ENCODE peak calls at places on chromosomes 3 and 15, in ten cellular contexts. P is fibroblast of lung; Y is OCI-LY7; X is endodermal cell; C is tibial artery; L is CD8-positive, alpha-beta memory T cell; N is Peyer's patch; V is breast epithelium; Q is spleen; Z is left ventricle myocardium inferior. W is an unnamed sample. For H3K4me1, the result is how much of the 10 kb centered on the place peaks cover.

GRCh38 chr3:129346690-129347440 is 68.2 kb downstream of the HMCES start:
- DNase-seq in P (peak), Y (peak), X (no peak), C (no peak), L (no peak), N (no peak), V (no peak), Q (no peak), Z (no peak), W (peak)

GRCh38 chr15:72197460-72198409 is at the start of gene GRAMD2A:
- DNase-seq in P (peak), Y (no peak), X (peak), C (no peak), L (no peak), N (no peak), V (no peak), Q (peak), Z (peak), W (no peak)

GRCh38 chr15:60661075-60661645 is 182.2 kb upstream of the ICE2 start:
- DNase-seq in P (no peak), Y (no peak), X (no peak), C (no peak), L (no peak), N (no peak), V (no peak), Q (no peak), Z (no peak), W (no peak)

GRCh38 chr3:193879099-193879863 is 256.7 kb upstream of the HES1 start:
- DNase-seq in P (no peak), Y (peak), X (no peak), C (no peak), L (no peak), N (no peak), V (no peak), Q (no peak), Z (no peak), W (no peak)

GRCh38 chr3:4351164-4351855 is 48.1 kb downstream of the SETMAR start:
- DNase-seq in P (peak), Y (no peak), X (no peak), C (no peak), L (no peak), N (no peak), V (no peak), Q (no peak), Z (no peak), W (no peak)

GRCh38 chr3:136753112-136753939 is 1.1 kb upstream of the STAG1 start:
- DNase-seq in P (peak), Y (peak), X (no peak), C (no peak), L (no peak), N (no peak), V (no peak), Q (no peak), Z (no peak), W (no peak)

GRCh38 chr3:171230857-171231256 is 204.3 kb upstream of the SLC2A2 start:
- DNase-seq in P (no peak), Y (no peak), X (no peak), C (no peak), L (no peak), N (no peak), V (peak), Q (no peak), Z (no peak), W (no peak)

GRCh38 chr3:69403406-69403934 is 17.6 kb upstream of the FRMD4B start:
- DNase-seq in P (no peak), Y (no peak), X (no peak), C (no peak), L (no peak), N (no peak), V (no peak), Q (no peak), Z (no peak), W (no peak)

GRCh38 chr3:45595364-45596154 is 1.0 kb downstream of the LIMD1 start:
- DNase-seq in P (peak), Y (peak), X (no peak), C (no peak), L (no peak), N (peak), V (no peak), Q (peak), Z (peak), W (peak)

GRCh38 chr3:176840604-176841287 is 356.5 kb downstream of the TBL1XR1 start:
- DNase-seq in P (no peak), Y (no peak), X (no peak), C (no peak), L (no peak), N (no peak), V (no peak), Q (no peak), Z (no peak), W (no peak)

GRCh38 chr3:150105886-150106612 is 135.4 kb upstream of the PFN2 start:
- DNase-seq in P (no peak), Y (no peak), X (no peak), C (no peak), L (no peak), N (no peak), V (no peak), Q (no peak), Z (no peak), W (no peak)

GRCh38 chr3:158780795-158781590 is 20.9 kb upstream of the MFSD1 start:
- DNase-seq in P (no peak), Y (no peak), X (no peak), C (no peak), L (no peak), N (no peak), V (no peak), Q (no peak), Z (no peak), W (no peak)

GRCh38 chr3:25293736-25294135 is 134.3 kb upstream of the RARB start:
- DNase-seq in P (no peak), Y (no peak), X (no peak), C (no peak), L (no peak), N (no peak), V (no peak), Q (no peak), Z (no peak), W (no peak)

GRCh38 chr3:56347219-56347871 is 120.9 kb downstream of the ERC2 start:
- DNase-seq in P (no peak), Y (peak), X (peak), C (no peak), L (no peak), N (no peak), V (no peak), Q (no peak), Z (no peak), W (no peak)

GRCh38 chr3:109152326-109152725 is 15.8 kb downstream of the C3orf85 start:
- DNase-seq in P (no peak), Y (no peak), X (no peak), C (no peak), L (no peak), N (no peak), V (no peak), Q (no peak), Z (no peak), W (no peak)

GRCh38 chr3:165339753-165340152 is 143.6 kb upstream of the SLITRK3 start:
- DNase-seq in P (peak), Y (no peak), X (no peak), C (no peak), L (no peak), N (no peak), V (no peak), Q (no peak), Z (no peak), W (no peak)

GRCh38 chr3:124888482-124889441 is 1.6 kb upstream of the ITGB5 start:
- DNase-seq in P (no peak), Y (no peak), X (peak), C (no peak), L (no peak), N (no peak), V (no peak), Q (no peak), Z (no peak), W (no peak)

GRCh38 chr15:67805871-67806538 is 19.3 kb upstream of the SKOR1 start:
- DNase-seq in P (no peak), Y (no peak), X (no peak), C (no peak), L (no peak), N (no peak), V (no peak), Q (peak), Z (no peak), W (no peak)

GRCh38 chr3:120025520-120025919 is 68.7 kb downstream of the GSK3B start:
- DNase-seq in P (no peak), Y (no peak), X (no peak), C (no peak), L (no peak), N (no peak), V (no peak), Q (no peak), Z (no peak), W (no peak)

GRCh38 chr3:119810018-119810435 is 28.1 kb downstream of the NR1I2 start:
- DNase-seq in P (peak), Y (no peak), X (no peak), C (no peak), L (peak), N (peak), V (peak), Q (peak), Z (peak), W (peak)

GRCh38 chr15:92693922-92694331 is 38.4 kb upstream of the FAM174B start:
- DNase-seq in P (peak), Y (peak), X (peak), C (no peak), L (no peak), N (no peak), V (no peak), Q (no peak), Z (no peak), W (no peak)

GRCh38 chr15:90154861-90155626 is 46.1 kb upstream of the SEMA4B start:
- DNase-seq in P (peak), Y (no peak), X (no peak), C (no peak), L (no peak), N (no peak), V (peak), Q (no peak), Z (no peak), W (no peak)

GRCh38 chr15:79004336-79004735 is 59.5 kb upstream of the CTSH start:
- DNase-seq in P (peak), Y (peak), X (peak), C (no peak), L (no peak), N (peak), V (peak), Q (no peak), Z (no peak), W (no peak)

GRCh38 chr3:121942116-121942786 is 48.0 kb downstream of the SLC15A2 start:
- DNase-seq in P (no peak), Y (no peak), X (no peak), C (no peak), L (no peak), N (no peak), V (no peak), Q (no peak), Z (no peak), W (no peak)

GRCh38 chr3:122697952-122698625 is 17.4 kb downstream of the PARP14 start:
- DNase-seq in P (no peak), Y (peak), X (no peak), C (no peak), L (no peak), N (peak), V (no peak), Q (no peak), Z (no peak), W (no peak)

GRCh38 chr15:65887565-65887964 is 18.3 kb downstream of the RAB11A start:
- DNase-seq in P (no peak), Y (no peak), X (no peak), C (no peak), L (peak), N (no peak), V (no peak), Q (no peak), Z (no peak), W (no peak)

GRCh38 chr3:14377838-14378169 is 24.6 kb upstream of the SLC6A6 start:
- DNase-seq in P (no peak), Y (peak), X (no peak), C (no peak), L (peak), N (no peak), V (no peak), Q (peak), Z (no peak), W (no peak)

GRCh38 chr15:73467758-73468157 is 24.8 kb downstream of the REC114 start:
- DNase-seq in P (no peak), Y (no peak), X (no peak), C (no peak), L (no peak), N (no peak), V (no peak), Q (no peak), Z (no peak), W (no peak)

GRCh38 chr15:101262551-101262950 is 10.7 kb upstream of the CHSY1 start:
- DNase-seq in P (no peak), Y (no peak), X (peak), C (no peak), L (no peak), N (no peak), V (no peak), Q (no peak), Z (no peak), W (no peak)

GRCh38 chr3:81173514-81173913 is 587.9 kb downstream of the GBE1 start:
- DNase-seq in P (no peak), Y (no peak), X (no peak), C (no peak), L (no peak), N (no peak), V (no peak), Q (no peak), Z (no peak), W (no peak)

GRCh38 chr3:45986303-45986982 is 9.2 kb downstream of the FYCO1 start:
- DNase-seq in P (peak), Y (no peak), X (no peak), C (peak), L (no peak), N (no peak), V (peak), Q (no peak), Z (peak), W (peak)

GRCh38 chr3:185825639-185826481 is 1.0 kb upstream of the IGF2BP2 start:
- DNase-seq in P (peak), Y (peak), X (peak), C (no peak), L (no peak), N (no peak), V (no peak), Q (peak), Z (peak), W (peak)

GRCh38 chr3:128735884-128736283 is 9.9 kb downstream of the RAB7A start:
- DNase-seq in P (no peak), Y (no peak), X (no peak), C (no peak), L (no peak), N (no peak), V (no peak), Q (no peak), Z (no peak), W (no peak)

GRCh38 chr15:100866386-100867330 is 13.0 kb upstream of the ALDH1A3 start:
- DNase-seq in P (no peak), Y (no peak), X (no peak), C (no peak), L (no peak), N (no peak), V (no peak), Q (no peak), Z (no peak), W (no peak)

GRCh38 chr3:22858486-22858885 is 344.6 kb upstream of the UBE2E2 start:
- DNase-seq in P (no peak), Y (no peak), X (no peak), C (no peak), L (no peak), N (no peak), V (no peak), Q (no peak), Z (no peak), W (no peak)

GRCh38 chr3:133273346-133273745 is 126.5 kb upstream of the BFSP2 start:
- DNase-seq in P (no peak), Y (no peak), X (no peak), C (no peak), L (no peak), N (no peak), V (no peak), Q (no peak), Z (no peak), W (no peak)

DNA sequence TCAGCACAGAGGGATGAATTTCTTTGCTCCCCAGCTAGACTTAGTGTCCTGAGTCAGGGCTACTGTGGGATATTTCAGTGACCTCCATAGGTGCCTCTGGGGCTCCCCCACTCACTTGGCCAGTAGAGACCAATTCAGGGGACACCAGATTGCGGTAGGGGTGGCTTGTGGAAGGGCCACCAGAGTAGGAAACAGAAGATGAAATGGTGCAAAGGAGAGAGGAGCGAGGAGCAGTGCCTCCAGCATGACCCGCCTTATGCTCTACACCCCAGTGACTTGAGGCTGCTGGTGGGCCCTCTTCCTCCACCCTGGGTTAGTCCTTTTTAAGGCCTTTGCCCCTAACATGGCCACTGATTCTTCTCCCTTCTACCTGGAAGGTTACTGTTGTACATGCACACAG is 2.5 kb downstream of the AEN start:
- DNase-seq in P (no peak), Y (no peak), X (no peak), C (no peak), L (no peak), N (no peak), V (no peak), Q (no peak), Z (no peak), W (peak)
- H3K4me3 ChIP-seq in P (peak), Y (peak), X (peak), C (no peak), L (peak), N (no peak), V (no peak), Q (no peak), Z (no peak), W (no peak)

GRCh38 chr3:13086594-13086993 is 13.4 kb upstream of the IQSEC1 start:
- DNase-seq in P (no peak), Y (peak), X (no peak), C (no peak), L (no peak), N (peak), V (no peak), Q (no peak), Z (no peak), W (no peak)
- H3K4me1 ChIP-seq in P (under half), Y (half or more), X (under half), C (under half), L (under half), N (under half), V (under half), Q (half or more), Z (under half), W (under half)

GRCh38 chr3:48561045-48561736 is 2.4 kb downstream of the UCN2 start:
- DNase-seq in P (peak), Y (peak), X (peak), C (peak), L (no peak), N (peak), V (peak), Q (peak), Z (peak), W (peak)
- H3K27ac ChIP-seq in P (peak), Y (no peak), X (peak), C (peak), L (no peak), N (peak), V (no peak), Q (no peak), Z (peak), W (peak)

DNA sequence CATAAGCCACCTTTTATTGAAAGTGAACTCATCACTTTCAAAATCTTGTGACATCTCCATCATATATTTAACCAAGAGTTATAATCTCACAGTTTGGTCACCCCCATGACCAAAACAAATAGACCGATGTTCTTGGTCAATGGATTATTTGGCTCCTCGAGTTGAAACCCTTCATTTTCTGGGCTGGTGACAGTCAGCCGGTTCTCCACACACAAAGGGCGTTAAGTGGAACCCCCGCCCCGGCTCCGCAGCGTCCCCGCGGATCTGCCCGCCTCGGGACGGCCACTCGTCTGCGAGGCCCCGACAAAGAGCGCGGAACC is 769 bp downstream of the TSPAN3 start:
- DNase-seq in P (no peak), Y (no peak), X (no peak), C (no peak), L (no peak), N (no peak), V (no peak), Q (no peak), Z (no peak), W (no peak)
- H3K4me3 ChIP-seq in P (peak), Y (peak), X (peak), C (peak), L (peak), N (peak), V (peak), Q (peak), Z (peak), W (peak)

GRCh38 chr3:73599605-73600004 is 25.1 kb downstream of the PDZRN3 start:
- DNase-seq in P (no peak), Y (no peak), X (no peak), C (no peak), L (no peak), N (no peak), V (no peak), Q (no peak), Z (no peak), W (no peak)

GRCh38 chr3:73601031-73601430 is 23.7 kb downstream of the PDZRN3 start:
- DNase-seq in P (no peak), Y (no peak), X (no peak), C (no peak), L (no peak), N (no peak), V (no peak), Q (no peak), Z (no peak), W (no peak)

GRCh38 chr3:73600293-73600938 is 24.3 kb downstream of the PDZRN3 start:
- DNase-seq in P (peak), Y (no peak), X (no peak), C (no peak), L (no peak), N (no peak), V (no peak), Q (no peak), Z (no peak), W (no peak)

GRCh38 chr3:73602171-73602570 is 22.6 kb downstream of the PDZRN3 start:
- DNase-seq in P (peak), Y (no peak), X (no peak), C (no peak), L (no peak), N (no peak), V (no peak), Q (no peak), Z (peak), W (no peak)

GRCh38 chr3:73601476-73601875 is 23.3 kb downstream of the PDZRN3 start:
- DNase-seq in P (no peak), Y (no peak), X (no peak), C (no peak), L (no peak), N (no peak), V (no peak), Q (no peak), Z (no peak), W (no peak)
- H3K4me1 ChIP-seq in P (under half), Y (under half), X (under half), C (half or more), L (under half), N (under half), V (under half), Q (under half), Z (half or more), W (under half)

GRCh38 chr15:53884441-53884840 is 93.8 kb upstream of the UNC13C start:
- DNase-seq in P (no peak), Y (no peak), X (no peak), C (no peak), L (no peak), N (no peak), V (no peak), Q (no peak), Z (no peak), W (no peak)

GRCh38 chr15:53882311-53882710 is 95.9 kb upstream of the UNC13C start:
- DNase-seq in P (no peak), Y (no peak), X (no peak), C (no peak), L (no peak), N (no peak), V (no peak), Q (no peak), Z (no peak), W (no peak)

DNA sequence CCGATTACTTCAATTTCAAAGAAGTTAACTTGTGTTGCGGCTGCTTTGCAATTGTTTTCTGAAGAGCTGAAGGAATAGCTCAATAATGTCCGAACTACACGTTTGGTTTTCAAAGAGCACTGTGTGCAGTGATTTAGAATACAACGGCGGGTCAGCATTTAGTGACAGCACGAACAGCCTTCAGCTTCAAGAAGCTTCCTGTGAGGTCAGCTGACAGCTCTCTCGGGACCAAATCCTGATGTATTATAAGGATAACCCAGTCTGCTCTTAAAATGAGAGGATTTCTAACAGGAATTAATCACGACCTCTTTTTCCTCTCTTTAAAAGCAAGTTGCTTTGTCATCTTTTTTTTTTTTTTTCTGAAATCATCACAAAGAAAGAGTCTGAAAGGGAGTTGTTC is 97.9 kb upstream of the UNC13C start:
- DNase-seq in P (no peak), Y (no peak), X (no peak), C (no peak), L (no peak), N (no peak), V (no peak), Q (no peak), Z (no peak), W (no peak)
- H3K27ac ChIP-seq in P (no peak), Y (no peak), X (no peak), C (no peak), L (no peak), N (no peak), V (no peak), Q (no peak), Z (no peak), W (no peak)